ENCODE peak calls at places on chromosomes 3 and 15, in four cellular contexts. One of them, this sample, is unnamed.

GRCh38 chr15:96344706-96345559 is 14.4 kb downstream of the NR2F2 start:
- DNase-seq in fibroblast of the aortic adventitia: no peak
- DNase-seq in OCI-LY7: no peak
- DNase-seq in GM06990: no peak
- DNase-seq in this sample: no peak

GRCh38 chr3:40765884-40766283 is 241.1 kb downstream of the ZNF621 start:
- DNase-seq in fibroblast of the aortic adventitia: peak
- DNase-seq in OCI-LY7: no peak
- DNase-seq in GM06990: no peak
- DNase-seq in this sample: peak

GRCh38 chr15:67827561-67828378 is 2.5 kb downstream of the SKOR1 start:
- DNase-seq in fibroblast of the aortic adventitia: no peak
- DNase-seq in OCI-LY7: no peak
- DNase-seq in GM06990: no peak
- DNase-seq in this sample: no peak

GRCh38 chr3:126212629-126213375 is 32.4 kb upstream of the ALDH1L1 start:
- DNase-seq in fibroblast of the aortic adventitia: peak
- DNase-seq in OCI-LY7: no peak
- DNase-seq in GM06990: peak
- DNase-seq in this sample: peak

GRCh38 chr3:146739203-146739671 is 134.1 kb upstream of the PLSCR5 start:
- DNase-seq in fibroblast of the aortic adventitia: no peak
- DNase-seq in OCI-LY7: no peak
- DNase-seq in GM06990: no peak
- DNase-seq in this sample: no peak

GRCh38 chr3:100896994-100897393 is 96.2 kb downstream of the ABI3BP start:
- DNase-seq in fibroblast of the aortic adventitia: no peak
- DNase-seq in OCI-LY7: no peak
- DNase-seq in GM06990: no peak
- DNase-seq in this sample: no peak

GRCh38 chr15:76310470-76311070 is 699 bp downstream of the ETFA start:
- DNase-seq in fibroblast of the aortic adventitia: peak
- DNase-seq in OCI-LY7: peak
- DNase-seq in GM06990: no peak
- DNase-seq in this sample: peak

GRCh38 chr3:19765954-19766353 is 168.1 kb downstream of the EFHB start:
- DNase-seq in fibroblast of the aortic adventitia: no peak
- DNase-seq in OCI-LY7: no peak
- DNase-seq in GM06990: no peak
- DNase-seq in this sample: no peak

GRCh38 chr15:63510548-63510940 is 6.2 kb downstream of the USP3 start:
- DNase-seq in fibroblast of the aortic adventitia: no peak
- DNase-seq in OCI-LY7: no peak
- DNase-seq in GM06990: no peak
- DNase-seq in this sample: no peak

GRCh38 chr15:25697586-25697985 is 165.5 kb downstream of the ATP10A start:
- DNase-seq in fibroblast of the aortic adventitia: no peak
- DNase-seq in OCI-LY7: no peak
- DNase-seq in GM06990: no peak
- DNase-seq in this sample: no peak

GRCh38 chr15:92521624-92522008 is 127.9 kb downstream of the ST8SIA2 start:
- DNase-seq in fibroblast of the aortic adventitia: peak
- DNase-seq in OCI-LY7: peak
- DNase-seq in GM06990: no peak
- DNase-seq in this sample: peak

GRCh38 chr15:77611767-77612166 is 20.9 kb downstream of the LINGO1 start:
- DNase-seq in fibroblast of the aortic adventitia: no peak
- DNase-seq in OCI-LY7: no peak
- DNase-seq in GM06990: no peak
- DNase-seq in this sample: no peak

GRCh38 chr3:141326123-141326522 is 42.2 kb upstream of the ZBTB38 start:
- DNase-seq in fibroblast of the aortic adventitia: no peak
- DNase-seq in OCI-LY7: no peak
- DNase-seq in GM06990: no peak
- DNase-seq in this sample: no peak

GRCh38 chr3:112366428-112366931 is 33.5 kb downstream of the CD200 start:
- DNase-seq in fibroblast of the aortic adventitia: no peak
- DNase-seq in OCI-LY7: no peak
- DNase-seq in GM06990: no peak
- DNase-seq in this sample: no peak

GRCh38 chr15:52624262-52624661 is 54.9 kb downstream of the ATOSA start:
- DNase-seq in fibroblast of the aortic adventitia: no peak
- DNase-seq in OCI-LY7: no peak
- DNase-seq in GM06990: no peak
- DNase-seq in this sample: no peak

GRCh38 chr3:195253981-195254432 is 17.0 kb downstream of the XXYLT1 start:
- DNase-seq in fibroblast of the aortic adventitia: no peak
- DNase-seq in OCI-LY7: no peak
- DNase-seq in GM06990: no peak
- DNase-seq in this sample: no peak

GRCh38 chr15:99010743-99011142 is 3.2 kb upstream of the PGPEP1L start:
- DNase-seq in fibroblast of the aortic adventitia: no peak
- DNase-seq in OCI-LY7: no peak
- DNase-seq in GM06990: no peak
- DNase-seq in this sample: peak

GRCh38 chr3:354433-354832 is 157.9 kb downstream of the CHL1 start:
- DNase-seq in fibroblast of the aortic adventitia: peak
- DNase-seq in OCI-LY7: peak
- DNase-seq in GM06990: peak
- DNase-seq in this sample: peak

GRCh38 chr3:16808393-16809107 is 76.2 kb upstream of the PLCL2 start:
- DNase-seq in fibroblast of the aortic adventitia: no peak
- DNase-seq in OCI-LY7: no peak
- DNase-seq in GM06990: no peak
- DNase-seq in this sample: no peak

GRCh38 chr3:100489118-100489517 is 3.3 kb upstream of the TMEM45A start:
- DNase-seq in fibroblast of the aortic adventitia: no peak
- DNase-seq in OCI-LY7: no peak
- DNase-seq in GM06990: no peak
- DNase-seq in this sample: no peak

GRCh38 chr15:63013052-63013808 is 29.3 kb upstream of the TPM1 start:
- DNase-seq in fibroblast of the aortic adventitia: peak
- DNase-seq in OCI-LY7: no peak
- DNase-seq in GM06990: no peak
- DNase-seq in this sample: peak

GRCh38 chr3:16254933-16255725 is 9.6 kb downstream of the DPH3 start:
- DNase-seq in fibroblast of the aortic adventitia: no peak
- DNase-seq in OCI-LY7: no peak
- DNase-seq in GM06990: no peak
- DNase-seq in this sample: no peak

GRCh38 chr15:62932436-62932835 is 110.1 kb upstream of the TPM1 start:
- DNase-seq in fibroblast of the aortic adventitia: peak
- DNase-seq in OCI-LY7: no peak
- DNase-seq in GM06990: no peak
- DNase-seq in this sample: peak

GRCh38 chr3:122107171-122107570 is 52.0 kb downstream of the CD86 start:
- DNase-seq in fibroblast of the aortic adventitia: no peak
- DNase-seq in OCI-LY7: no peak
- DNase-seq in GM06990: no peak
- DNase-seq in this sample: no peak

GRCh38 chr3:122111974-122112373 is 56.8 kb downstream of the CD86 start:
- DNase-seq in fibroblast of the aortic adventitia: no peak
- DNase-seq in OCI-LY7: no peak
- DNase-seq in GM06990: no peak
- DNase-seq in this sample: no peak

GRCh38 chr3:122112754-122113153 is 57.6 kb downstream of the CD86 start:
- DNase-seq in fibroblast of the aortic adventitia: no peak
- DNase-seq in OCI-LY7: peak
- DNase-seq in GM06990: no peak
- DNase-seq in this sample: no peak
- TF ChIP-seq CTCF in fibroblast of the aortic adventitia: no peak
- TF ChIP-seq CTCF in OCI-LY7: peak
- TF ChIP-seq CTCF in GM06990: no peak
- TF ChIP-seq CTCF in this sample: peak

GRCh38 chr3:62117903-62118548 is 255.3 kb downstream of the FEZF2 start:
- DNase-seq in fibroblast of the aortic adventitia: no peak
- DNase-seq in OCI-LY7: no peak
- DNase-seq in GM06990: no peak
- DNase-seq in this sample: no peak

GRCh38 chr3:62125376-62125775 is 248.0 kb downstream of the FEZF2 start:
- DNase-seq in fibroblast of the aortic adventitia: no peak
- DNase-seq in OCI-LY7: no peak
- DNase-seq in GM06990: no peak
- DNase-seq in this sample: no peak

GRCh38 chr3:62119139-62119538 is 254.2 kb downstream of the FEZF2 start:
- DNase-seq in fibroblast of the aortic adventitia: no peak
- DNase-seq in OCI-LY7: no peak
- DNase-seq in GM06990: no peak
- DNase-seq in this sample: peak

GRCh38 chr3:62127116-62127515 is 246.2 kb downstream of the FEZF2 start:
- DNase-seq in fibroblast of the aortic adventitia: no peak
- DNase-seq in OCI-LY7: no peak
- DNase-seq in GM06990: no peak
- DNase-seq in this sample: no peak

DNA sequence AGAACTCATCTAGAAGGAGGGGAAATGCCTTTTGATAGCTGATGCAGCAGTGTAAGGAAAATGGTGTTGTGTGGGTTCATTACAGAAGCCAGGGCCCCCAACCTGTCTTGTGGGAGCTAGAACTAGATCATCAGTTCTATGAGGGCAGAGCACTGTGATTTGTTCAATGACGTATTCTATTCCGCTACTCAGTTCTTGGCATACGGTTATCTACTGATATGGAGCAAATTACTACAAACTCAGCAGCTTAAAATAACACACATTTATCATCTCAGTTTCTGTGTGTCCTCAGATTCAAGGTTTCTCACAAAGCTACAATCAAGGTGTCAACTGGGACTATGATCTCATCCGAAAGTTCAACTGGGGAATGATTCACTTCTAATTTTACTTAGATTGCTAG is 250.5 kb downstream of the FEZF2 start:
- DNase-seq in fibroblast of the aortic adventitia: no peak
- DNase-seq in OCI-LY7: no peak
- DNase-seq in GM06990: no peak
- DNase-seq in this sample: no peak
- H3K4me3 ChIP-seq in fibroblast of the aortic adventitia: no peak
- H3K4me3 ChIP-seq in OCI-LY7: no peak
- H3K4me3 ChIP-seq in GM06990: no peak
- H3K4me3 ChIP-seq in this sample: no peak

DNA sequence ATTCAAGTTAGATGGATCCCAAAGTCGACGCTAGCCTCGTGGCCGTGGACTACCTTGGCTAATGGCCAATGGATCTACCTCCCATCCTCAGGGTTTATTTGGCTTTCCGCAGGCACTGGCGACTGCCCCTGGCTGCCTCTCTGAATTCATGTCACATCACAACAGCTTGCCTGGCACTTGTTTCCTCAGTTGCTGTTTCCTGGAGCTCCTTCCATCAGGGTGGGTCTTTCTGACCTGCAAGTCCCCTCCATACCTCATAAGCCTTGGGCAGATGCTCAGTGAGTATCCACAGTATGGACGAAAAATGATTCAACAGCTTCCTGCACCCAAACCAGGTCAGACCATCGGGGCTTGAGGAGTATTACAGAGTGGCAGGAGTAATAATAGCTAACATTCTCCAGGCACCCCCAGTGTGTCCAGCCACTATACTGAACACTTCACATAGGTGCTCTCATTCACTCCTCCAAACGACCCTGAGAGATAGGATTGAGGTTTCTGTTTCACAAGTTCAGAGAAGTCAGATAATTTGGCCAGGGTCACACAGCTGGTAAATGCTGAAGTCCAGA is 311.5 kb downstream of the TLE3 start:
- DNase-seq in fibroblast of the aortic adventitia: no peak
- DNase-seq in OCI-LY7: no peak
- DNase-seq in GM06990: no peak
- DNase-seq in this sample: no peak
- TF ChIP-seq CTCF in fibroblast of the aortic adventitia: no peak
- TF ChIP-seq CTCF in OCI-LY7: no peak
- TF ChIP-seq CTCF in GM06990: no peak
- TF ChIP-seq CTCF in this sample: no peak

GRCh38 chr3:188698436-188698835 is 473.3 kb upstream of the TPRG1 start:
- DNase-seq in fibroblast of the aortic adventitia: no peak
- DNase-seq in OCI-LY7: no peak
- DNase-seq in GM06990: no peak
- DNase-seq in this sample: no peak

GRCh38 chr3:188695251-188695650 is 476.5 kb upstream of the TPRG1 start:
- DNase-seq in fibroblast of the aortic adventitia: no peak
- DNase-seq in OCI-LY7: no peak
- DNase-seq in GM06990: no peak
- DNase-seq in this sample: no peak

GRCh38 chr3:188697127-188697526 is 474.6 kb upstream of the TPRG1 start:
- DNase-seq in fibroblast of the aortic adventitia: no peak
- DNase-seq in OCI-LY7: peak
- DNase-seq in GM06990: peak
- DNase-seq in this sample: no peak

GRCh38 chr3:188700918-188701317 is 470.9 kb upstream of the TPRG1 start:
- DNase-seq in fibroblast of the aortic adventitia: no peak
- DNase-seq in OCI-LY7: no peak
- DNase-seq in GM06990: no peak
- DNase-seq in this sample: no peak

DNA sequence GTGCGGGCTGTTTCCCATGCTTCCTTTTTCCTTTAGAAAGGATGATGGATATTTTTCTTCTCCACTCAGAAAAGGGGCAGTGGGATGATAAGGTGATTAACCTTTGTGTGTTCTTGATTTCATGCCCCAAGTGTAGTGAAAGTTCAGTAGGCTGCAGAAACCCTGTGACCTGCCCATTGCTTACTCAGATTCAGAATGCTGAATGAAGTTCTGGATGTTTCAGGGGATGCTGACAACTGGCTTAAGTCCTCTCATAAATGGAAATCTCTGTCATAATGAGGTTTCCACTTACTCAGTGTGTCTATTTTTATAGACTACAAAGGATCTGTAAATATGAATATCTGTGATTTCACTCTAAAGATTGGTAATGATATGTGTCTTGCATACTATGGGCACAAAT is 471.3 kb upstream of the TPRG1 start:
- DNase-seq in fibroblast of the aortic adventitia: no peak
- DNase-seq in OCI-LY7: no peak
- DNase-seq in GM06990: no peak
- DNase-seq in this sample: no peak
- H3K4me3 ChIP-seq in fibroblast of the aortic adventitia: no peak
- H3K4me3 ChIP-seq in OCI-LY7: no peak
- H3K4me3 ChIP-seq in GM06990: no peak
- H3K4me3 ChIP-seq in this sample: no peak

This sample was measured in AG10803.